ENCODE peak calls at places on chromosomes 1 and 21, in eight cellular contexts. Y, W, M, E, L, T, V and B are unnamed samples.

GRCh38 chr1:175591083-175591743 is 152.2 kb downstream of the TNR start:
- DNase-seq in T (no peak), W (no peak), Y (peak), M (no peak), V (no peak), L (no peak), E (no peak), B (no peak)

GRCh38 chr1:173802961-173803360 is 21.5 kb upstream of the DARS2 start:
- DNase-seq in L (no peak), E (no peak), M (no peak), T (no peak), Y (no peak), V (no peak), W (no peak), B (no peak)

GRCh38 chr1:156833598-156833997 is 16.9 kb upstream of the SH2D2A start:
- DNase-seq in W (no peak), Y (no peak), L (peak), M (no peak), T (no peak), E (no peak), V (no peak), B (peak)

GRCh38 chr1:212605441-212605976 is 3.1 kb upstream of the ATF3 start:
- DNase-seq in T (no peak), E (no peak), Y (no peak), W (no peak), V (no peak), M (peak), L (no peak), B (no peak)

GRCh38 chr1:178531897-178532296 is 19.0 kb downstream of the TEX35 start:
- DNase-seq in T (no peak), V (no peak), E (no peak), Y (no peak), M (no peak), W (no peak), L (no peak), B (no peak)

GRCh38 chr1:221458430-221459156 is 283.3 kb downstream of the DUSP10 start:
- DNase-seq in L (no peak), E (peak), M (no peak), Y (peak), T (peak), V (peak), W (peak), B (peak)

GRCh38 chr1:43835141-43836021 is 98.2 kb upstream of the ARTN start:
- DNase-seq in L (no peak), M (no peak), Y (no peak), W (peak), E (peak), V (peak), T (peak), B (peak)

GRCh38 chr1:65432918-65433317 is 12.4 kb downstream of the LEPR start:
- DNase-seq in Y (no peak), M (no peak), T (no peak), V (no peak), L (no peak), E (no peak), W (no peak), B (no peak)

GRCh38 chr1:200837931-200838571 is 34.7 kb upstream of the GPR25 start:
- DNase-seq in L (no peak), T (no peak), Y (no peak), E (peak), M (no peak), V (peak), W (no peak), B (no peak)

GRCh38 chr21:26127918-26128317 is 42.7 kb downstream of the APP start:
- DNase-seq in M (no peak), L (no peak), T (peak), Y (no peak), E (peak), W (no peak), V (no peak), B (no peak)

GRCh38 chr1:3775248-3775497 is 2.6 kb downstream of the SMIM1 start:
- DNase-seq in Y (no peak), W (no peak), E (no peak), M (peak), L (no peak), V (no peak), T (no peak), B (no peak)

GRCh38 chr1:237634922-237635321 is 255.8 kb downstream of the ZP4 start:
- DNase-seq in Y (no peak), E (no peak), M (no peak), T (no peak), W (no peak), V (no peak), L (no peak), B (no peak)

GRCh38 chr1:99674665-99675064 is 28.8 kb downstream of the PALMD start:
- DNase-seq in E (no peak), V (no peak), L (no peak), Y (no peak), W (no peak), T (no peak), M (no peak), B (peak)

GRCh38 chr21:43733060-43733459 is 14.1 kb downstream of the PDXK start:
- DNase-seq in V (no peak), L (no peak), E (no peak), T (no peak), M (no peak), W (no peak), Y (no peak), B (no peak)

GRCh38 chr1:8482844-8483436 is 165.0 kb downstream of the SLC45A1 start:
- DNase-seq in W (no peak), Y (no peak), V (no peak), E (peak), M (no peak), T (no peak), L (no peak), B (no peak)

GRCh38 chr1:41045740-41046139 is 24.2 kb upstream of the SLFNL1 start:
- DNase-seq in L (no peak), V (peak), E (peak), M (no peak), Y (no peak), T (peak), W (peak), B (peak)

GRCh38 chr1:18868801-18869424 is 9.5 kb upstream of the TAS1R2 start:
- DNase-seq in E (no peak), T (no peak), L (no peak), V (no peak), M (no peak), Y (no peak), W (no peak), B (peak)

GRCh38 chr1:15696956-15697521 is 12.9 kb downstream of the PLEKHM2 start:
- DNase-seq in L (peak), W (no peak), M (no peak), E (no peak), Y (no peak), T (no peak), V (no peak), B (peak)

GRCh38 chr1:8516793-8517556 is 199.1 kb downstream of the SLC45A1 start:
- DNase-seq in W (no peak), L (peak), T (no peak), Y (no peak), V (no peak), M (no peak), E (peak), B (no peak)

GRCh38 chr1:154429118-154429517 is 24.0 kb downstream of the IL6R start:
- DNase-seq in Y (no peak), W (no peak), T (no peak), E (no peak), M (no peak), L (no peak), V (no peak), B (no peak)

GRCh38 chr1:178189814-178190213 is 95.9 kb downstream of the RASAL2 start:
- DNase-seq in M (peak), L (no peak), V (peak), E (peak), W (no peak), Y (peak), T (peak), B (no peak)

GRCh38 chr1:183869230-183869629 is 64.3 kb downstream of the RGL1 start:
- DNase-seq in E (no peak), Y (no peak), M (peak), L (no peak), T (no peak), V (no peak), W (no peak), B (no peak)

GRCh38 chr1:215599418-215599817 is 32.3 kb downstream of the KCTD3 start:
- DNase-seq in T (no peak), W (no peak), Y (peak), E (peak), M (no peak), V (no peak), L (no peak), B (no peak)

GRCh38 chr1:162222019-162222418 is 152.5 kb downstream of the NOS1AP start:
- DNase-seq in E (no peak), V (no peak), T (no peak), W (no peak), L (no peak), M (no peak), Y (no peak), B (no peak)